ENCODE peak calls at places on chromosomes 2 and 18, in six cellular contexts. One of them, this sample, is unnamed.

GRCh38 chr2:37618326-37618725 is 53.1 kb downstream of the CDC42EP3 start:
- DNase-seq in ACHN: no peak
- DNase-seq in fibroblast of villous mesenchyme: no peak
- DNase-seq in NCI-H1092: no peak
- DNase-seq in HT1080: no peak
- DNase-seq in stomach: no peak
- DNase-seq in this sample: no peak

GRCh38 chr2:127358044-127358443 is 29.7 kb downstream of the MAP3K2 start:
- DNase-seq in stomach: no peak
- DNase-seq in ACHN: no peak
- DNase-seq in HT1080: no peak
- DNase-seq in fibroblast of villous mesenchyme: peak
- DNase-seq in NCI-H1092: no peak
- DNase-seq in this sample: no peak

GRCh38 chr2:219445220-219445631 is 10.6 kb downstream of the SPEG start:
- DNase-seq in NCI-H1092: no peak
- DNase-seq in ACHN: no peak
- DNase-seq in HT1080: no peak
- DNase-seq in fibroblast of villous mesenchyme: no peak
- DNase-seq in stomach: no peak
- DNase-seq in this sample: no peak

GRCh38 chr2:200377774-200378336 is 71.4 kb downstream of the SPATS2L start:
- DNase-seq in ACHN: no peak
- DNase-seq in NCI-H1092: no peak
- DNase-seq in HT1080: no peak
- DNase-seq in stomach: peak
- DNase-seq in fibroblast of villous mesenchyme: no peak
- DNase-seq in this sample: no peak

GRCh38 chr18:7516505-7517117 is 50.5 kb upstream of the PTPRM start:
- DNase-seq in HT1080: no peak
- DNase-seq in fibroblast of villous mesenchyme: no peak
- DNase-seq in ACHN: no peak
- DNase-seq in NCI-H1092: no peak
- DNase-seq in stomach: no peak
- DNase-seq in this sample: no peak

GRCh38 chr18:76983184-76983583 is 149.4 kb downstream of the MBP start:
- DNase-seq in HT1080: peak
- DNase-seq in fibroblast of villous mesenchyme: peak
- DNase-seq in stomach: peak
- DNase-seq in NCI-H1092: peak
- DNase-seq in ACHN: peak
- DNase-seq in this sample: peak

GRCh38 chr2:240288087-240288521 is 147.4 kb upstream of the GPC1 start:
- DNase-seq in stomach: no peak
- DNase-seq in HT1080: no peak
- DNase-seq in NCI-H1092: no peak
- DNase-seq in ACHN: no peak
- DNase-seq in fibroblast of villous mesenchyme: no peak
- DNase-seq in this sample: no peak

GRCh38 chr2:218166791-218167190 is at the start of gene CXCR1:
- DNase-seq in fibroblast of villous mesenchyme: no peak
- DNase-seq in ACHN: no peak
- DNase-seq in HT1080: no peak
- DNase-seq in NCI-H1092: no peak
- DNase-seq in stomach: no peak
- DNase-seq in this sample: no peak

GRCh38 chr2:101277111-101277510 is 24.4 kb downstream of the CNOT11 start:
- DNase-seq in stomach: peak
- DNase-seq in fibroblast of villous mesenchyme: peak
- DNase-seq in ACHN: no peak
- DNase-seq in HT1080: no peak
- DNase-seq in NCI-H1092: no peak
- DNase-seq in this sample: peak

GRCh38 chr2:174729797-174730529 is 34.3 kb downstream of the CHRNA1 start:
- DNase-seq in stomach: no peak
- DNase-seq in ACHN: no peak
- DNase-seq in HT1080: no peak
- DNase-seq in NCI-H1092: no peak
- DNase-seq in fibroblast of villous mesenchyme: peak
- DNase-seq in this sample: peak

GRCh38 chr2:49948091-49948490 is 793.8 kb upstream of the FSHR start:
- DNase-seq in fibroblast of villous mesenchyme: no peak
- DNase-seq in ACHN: no peak
- DNase-seq in stomach: no peak
- DNase-seq in NCI-H1092: no peak
- DNase-seq in HT1080: no peak
- DNase-seq in this sample: no peak

GRCh38 chr2:12824304-12824761 is 107.6 kb downstream of the TRIB2 start:
- DNase-seq in NCI-H1092: no peak
- DNase-seq in fibroblast of villous mesenchyme: peak
- DNase-seq in HT1080: peak
- DNase-seq in stomach: no peak
- DNase-seq in ACHN: no peak
- DNase-seq in this sample: no peak

GRCh38 chr2:135066710-135067109 is 14.6 kb downstream of the RAB3GAP1 start:
- DNase-seq in fibroblast of villous mesenchyme: no peak
- DNase-seq in ACHN: no peak
- DNase-seq in HT1080: no peak
- DNase-seq in stomach: no peak
- DNase-seq in NCI-H1092: no peak
- DNase-seq in this sample: no peak

GRCh38 chr2:11784747-11785610 is 38.5 kb downstream of the LPIN1 start:
- DNase-seq in fibroblast of villous mesenchyme: peak
- DNase-seq in HT1080: no peak
- DNase-seq in ACHN: no peak
- DNase-seq in NCI-H1092: no peak
- DNase-seq in stomach: peak
- DNase-seq in this sample: peak

GRCh38 chr2:215369191-215369760 is 57.4 kb downstream of the ATIC start:
- DNase-seq in ACHN: no peak
- DNase-seq in fibroblast of villous mesenchyme: no peak
- DNase-seq in HT1080: no peak
- DNase-seq in NCI-H1092: no peak
- DNase-seq in stomach: no peak
- DNase-seq in this sample: no peak

GRCh38 chr2:12106440-12107080 is 360.1 kb downstream of the LPIN1 start:
- DNase-seq in ACHN: peak
- DNase-seq in stomach: peak
- DNase-seq in NCI-H1092: no peak
- DNase-seq in fibroblast of villous mesenchyme: peak
- DNase-seq in HT1080: peak
- DNase-seq in this sample: peak

GRCh38 chr2:57217013-57217412 is 829.6 kb upstream of the VRK2 start:
- DNase-seq in ACHN: no peak
- DNase-seq in fibroblast of villous mesenchyme: no peak
- DNase-seq in HT1080: no peak
- DNase-seq in NCI-H1092: no peak
- DNase-seq in stomach: no peak
- DNase-seq in this sample: no peak

GRCh38 chr18:78994977-78995582 is 15.5 kb downstream of the SALL3 start:
- DNase-seq in fibroblast of villous mesenchyme: no peak
- DNase-seq in HT1080: no peak
- DNase-seq in ACHN: no peak
- DNase-seq in stomach: no peak
- DNase-seq in NCI-H1092: no peak
- DNase-seq in this sample: no peak

GRCh38 chr2:71665168-71666093 is 212.1 kb downstream of the DYSF start:
- DNase-seq in ACHN: no peak
- DNase-seq in stomach: no peak
- DNase-seq in NCI-H1092: no peak
- DNase-seq in HT1080: no peak
- DNase-seq in fibroblast of villous mesenchyme: no peak
- DNase-seq in this sample: no peak

This sample was measured in lung microvascular endothelial cell.